ENCODE peak calls at places on chromosomes 5 and 9, in ten cellular contexts. N is AG20443; I is ecto neural progenitor cell; A is endothelial cell of umbilical vein; Z is activated CD8-positive, alpha-beta memory T cell treated with anti-CD3 and anti-CD28 coated beads, Interleukin-2, amount 50 U/mL, for 48 hours; S is SW480; B is NCI-H510A; D is stimulated activated CD8-positive, alpha-beta memory T cell treated with anti-CD3 and anti-CD28 coated beads, Interleukin-4, amount 100 ng/mL, for 24 hours; K is hypothalamus; J is NAMALWA. M is an unnamed sample.

GRCh38 chr5:35337332-35338168 is 107.3 kb upstream of the PRLR start:
- DNase-seq in N (no peak), I (no peak), A (no peak), Z (no peak), S (no peak), B (no peak), D (no peak), K (no peak), J (no peak), M (no peak)

GRCh38 chr5:169723103-169723831 is 86.2 kb downstream of the DOCK2 start:
- DNase-seq in N (no peak), I (no peak), A (no peak), Z (no peak), S (no peak), B (no peak), D (no peak), K (no peak), J (no peak), M (no peak)

GRCh38 chr9:87671478-87671877 is 54.4 kb upstream of the CTSL start:
- DNase-seq in N (no peak), I (no peak), A (no peak), Z (no peak), S (no peak), B (no peak), D (no peak), K (no peak), J (no peak), M (no peak)

GRCh38 chr9:98481676-98482075 is 226.2 kb upstream of the TBC1D2 start:
- DNase-seq in N (no peak), I (no peak), A (no peak), Z (no peak), S (peak; percentile 33), B (no peak), D (no peak), K (no peak), J (no peak), M (no peak)

GRCh38 chr5:160837749-160838593 is 14.0 kb downstream of the ATP10B start:
- DNase-seq in N (no peak), I (no peak), A (no peak), Z (no peak), S (no peak), B (no peak), D (no peak), K (no peak), J (no peak), M (no peak)

GRCh38 chr9:752201-752600 is 89.3 kb upstream of the DMRT1 start:
- DNase-seq in N (peak; percentile 69), I (no peak), A (peak; percentile 82), Z (no peak), S (no peak), B (no peak), D (no peak), K (no peak), J (no peak), M (no peak)

GRCh38 chr5:68490401-68490800 is 274.8 kb downstream of the PIK3R1 start:
- DNase-seq in N (no peak), I (no peak), A (no peak), Z (no peak), S (no peak), B (no peak), D (no peak), K (no peak), J (no peak), M (no peak)

GRCh38 chr5:41083306-41083705 is 12.2 kb upstream of the MROH2B start:
- DNase-seq in N (no peak), I (no peak), A (no peak), Z (no peak), S (no peak), B (no peak), D (no peak), K (no peak), J (no peak), M (no peak)

GRCh38 chr5:123164019-123164418 is 75.0 kb downstream of the PRDM6 start:
- DNase-seq in N (no peak), I (no peak), A (no peak), Z (no peak), S (no peak), B (no peak), D (no peak), K (no peak), J (no peak), M (no peak)

GRCh38 chr5:134005415-134006118 is 792 bp upstream of the VDAC1 start:
- DNase-seq in N (peak; percentile 67), I (no peak), A (no peak), Z (peak; percentile 72), S (peak; percentile 38), B (no peak), D (no peak), K (no peak), J (no peak), M (no peak)

GRCh38 chr5:78002690-78003089 is 226.6 kb upstream of the TBCA start:
- DNase-seq in N (no peak), I (no peak), A (no peak), Z (no peak), S (no peak), B (no peak), D (no peak), K (no peak), J (no peak), M (no peak)

GRCh38 chr9:72996106-72996505 is 43.3 kb upstream of the ALDH1A1 start:
- DNase-seq in N (no peak), I (no peak), A (peak; percentile 82), Z (no peak), S (no peak), B (no peak), D (no peak), K (no peak), J (no peak), M (no peak)

GRCh38 chr5:22577006-22577405 is 276.1 kb downstream of the CDH12 start:
- DNase-seq in N (no peak), I (no peak), A (no peak), Z (no peak), S (no peak), B (no peak), D (no peak), K (no peak), J (no peak), M (peak; percentile 70)

GRCh38 chr5:172700686-172701324 is 59.7 kb downstream of the NEURL1B start:
- DNase-seq in N (no peak), I (no peak), A (no peak), Z (no peak), S (no peak), B (no peak), D (no peak), K (no peak), J (no peak), M (no peak)

GRCh38 chr9:14373319-14373632 is 59.3 kb upstream of the NFIB start:
- DNase-seq in N (no peak), I (no peak), A (no peak), Z (no peak), S (no peak), B (no peak), D (no peak), K (no peak), J (no peak), M (no peak)

GRCh38 chr9:7209990-7210389 is 452.2 kb downstream of the KDM4C start:
- DNase-seq in N (no peak), I (no peak), A (no peak), Z (no peak), S (no peak), B (no peak), D (no peak), K (no peak), J (no peak), M (no peak)

GRCh38 chr5:144390133-144390532 is 219.5 kb downstream of the KCTD16 start:
- DNase-seq in N (no peak), I (no peak), A (peak; percentile 3), Z (no peak), S (peak; percentile 8), B (no peak), D (no peak), K (no peak), J (no peak), M (no peak)

GRCh38 chr5:173618927-173619519 is 2.6 kb upstream of the BOD1 start:
- DNase-seq in N (peak; percentile 73), I (no peak), A (peak; percentile 63), Z (no peak), S (peak; percentile 78), B (no peak), D (no peak), K (no peak), J (peak; percentile 87), M (peak; percentile 25)

GRCh38 chr5:145847499-145848497 is 12.7 kb upstream of the PRELID2 start:
- DNase-seq in N (peak; percentile 79), I (no peak), A (no peak), Z (no peak), S (peak; percentile 39), B (no peak), D (no peak), K (no peak), J (no peak), M (no peak)

GRCh38 chr5:81315336-81315735 is 13.9 kb downstream of the ZCCHC9 start:
- DNase-seq in N (peak; percentile 36), I (no peak), A (no peak), Z (no peak), S (no peak), B (no peak), D (no peak), K (no peak), J (no peak), M (no peak)

M was measured in NCI-H526 treated with DMSO at 0.1 percent for 48 hours.